ENCODE peak calls at places on chromosome 12, in five cellular contexts. C is activated gamma-delta T cell treated with Interleukin-2 at 50 U/mL for 16 hours, S is colonic mucosa, M is SW 1271, W is psoas muscle. H is an unnamed sample.
A peak's percentile ranks its signal among the peaks of the same experiment; 100 is the strongest.

GRCh38 chr12:89475203-89475990 is 49.2 kb downstream of the GALNT4 start:
- DNase-seq in C (no peak), S (no peak), M (no peak), W (no peak), H (no peak)

GRCh38 chr12:97681612-97682504 is 219.3 kb downstream of the RMST start:
- DNase-seq in C (no peak), S (no peak), M (no peak), W (no peak), H (no peak)

GRCh38 chr12:48969847-48970701 is 1.5 kb downstream of the WNT10B start:
- DNase-seq in C (no peak), S (no peak), M (no peak), W (no peak), H (peak; percentile 69)

GRCh38 chr12:57149309-57149900 is 2.0 kb upstream of the LRP1-AS start:
- DNase-seq in C (no peak), S (peak; percentile 82), M (no peak), W (peak; percentile 90), H (peak; percentile 56)

GRCh38 chr12:124388679-124389536 is 94.0 kb downstream of the RFLNA start:
- DNase-seq in C (peak; percentile 67), S (peak; percentile 90), M (no peak), W (peak; percentile 96), H (peak; percentile 94)

GRCh38 chr12:95443458-95443857 is 30.5 kb upstream of the METAP2 start:
- DNase-seq in C (no peak), S (no peak), M (no peak), W (no peak), H (no peak)

GRCh38 chr12:44930972-44931600 is 55.0 kb upstream of the NELL2 start:
- DNase-seq in C (no peak), S (no peak), M (peak; percentile 13), W (no peak), H (peak; percentile 88)

GRCh38 chr12:97321640-97322039 is 141.0 kb upstream of the RMST start:
- DNase-seq in C (no peak), S (no peak), M (no peak), W (no peak), H (no peak)

H was measured in hepatocyte.